ENCODE peak calls at places on chromosomes 6 and 20, in eight cellular contexts. Z is CD8-positive, alpha-beta T cell; Q is NB4; H is cardiac fibroblast; I is HepG2; V is A549; Y is AG09309; U is HL-60. L is an unnamed sample.

GRCh38 chr6:13272131-13273046 is 55.9 kb downstream of the TBC1D7 start:
- DNase-seq in V (no peak), U (peak), I (no peak), H (no peak), Q (peak), Y (no peak), Z (no peak), L (peak)

GRCh38 chr6:52538921-52539354 is 37.9 kb downstream of the TRAM2 start:
- DNase-seq in I (no peak), V (no peak), H (no peak), Z (no peak), Y (no peak), U (no peak), Q (no peak), L (no peak)

GRCh38 chr20:35318502-35319157 is 26.4 kb upstream of the FAM83C start:
- DNase-seq in Y (no peak), H (peak), U (no peak), V (peak), Q (no peak), I (peak), Z (no peak), L (no peak)

GRCh38 chr6:105402090-105402980 is 547 bp downstream of the PREP start:
- DNase-seq in Y (no peak), Q (peak), U (peak), V (peak), Z (no peak), I (peak), H (peak), L (peak)

GRCh38 chr20:8969062-8969694 is 99.7 kb upstream of the PLCB4 start:
- DNase-seq in I (no peak), Y (no peak), Q (no peak), V (no peak), Z (no peak), U (no peak), H (no peak), L (no peak)

GRCh38 chr6:34447381-34447780 is 18.5 kb upstream of the PACSIN1 start:
- DNase-seq in H (no peak), U (no peak), I (no peak), Z (no peak), Q (no peak), Y (no peak), V (no peak), L (no peak)

GRCh38 chr6:951782-952181 is 258.8 kb upstream of the EXOC2 start:
- DNase-seq in H (no peak), I (no peak), Y (no peak), Q (no peak), V (no peak), U (no peak), Z (no peak), L (no peak)

GRCh38 chr6:157724138-157724537 is 98.9 kb upstream of the SNX9 start:
- DNase-seq in U (no peak), I (no peak), Q (no peak), Z (no peak), V (no peak), H (peak), Y (no peak), L (no peak)

GRCh38 chr20:38180781-38181180 is 15.7 kb upstream of the TGM2 start:
- DNase-seq in V (no peak), U (no peak), Q (no peak), I (no peak), H (no peak), Y (no peak), Z (no peak), L (no peak)

GRCh38 chr6:98657764-98658163 is 176.6 kb upstream of the POU3F2 start:
- DNase-seq in Z (no peak), Y (no peak), Q (peak), H (peak), U (peak), V (no peak), I (peak), L (peak)

GRCh38 chr6:119328866-119329806 is 20.4 kb downstream of the MAN1A1 start:
- DNase-seq in V (no peak), H (no peak), Q (no peak), Y (no peak), I (no peak), U (no peak), Z (no peak), L (no peak)

GRCh38 chr20:20864346-20865096 is 152.1 kb upstream of the RALGAPA2 start:
- DNase-seq in Y (no peak), Z (no peak), U (no peak), I (peak), H (peak), V (peak), Q (peak), L (no peak)

GRCh38 chr6:123520208-123520607 is 116.5 kb downstream of the TRDN start:
- DNase-seq in Y (no peak), U (no peak), I (no peak), H (peak), Z (no peak), Q (no peak), V (no peak), L (no peak)

GRCh38 chr6:56450376-56450775 is 192.3 kb downstream of the DST start:
- DNase-seq in Q (no peak), H (no peak), V (no peak), Y (no peak), Z (no peak), I (no peak), U (no peak), L (no peak)

GRCh38 chr6:9412951-9413559 is 977.7 kb upstream of the SLC35B3 start:
- DNase-seq in I (peak), Q (peak), Z (no peak), V (no peak), H (peak), Y (no peak), U (peak), L (peak)

GRCh38 chr6:51846531-51846930 is 240.9 kb downstream of the PKHD1 start:
- DNase-seq in Q (no peak), H (no peak), U (no peak), Y (no peak), I (no peak), Z (no peak), V (no peak), L (no peak)

GRCh38 chr20:6866741-6867140 is 99.3 kb downstream of the BMP2 start:
- DNase-seq in Y (peak), Q (no peak), U (no peak), Z (no peak), I (no peak), H (no peak), V (no peak), L (no peak)

GRCh38 chr20:607476-607875 is 2.6 kb downstream of the TCF15 start:
- DNase-seq in H (no peak), Q (no peak), Z (no peak), Y (no peak), V (no peak), I (no peak), U (no peak), L (no peak)

GRCh38 chr6:94260755-94261154 is 841.4 kb upstream of the EPHA7 start:
- DNase-seq in I (no peak), H (no peak), Q (no peak), Z (no peak), U (no peak), Y (no peak), V (no peak), L (no peak)

GRCh38 chr6:56849876-56850275 is 105.0 kb upstream of the BEND6 start:
- DNase-seq in H (no peak), Y (no peak), I (no peak), V (no peak), U (no peak), Q (no peak), Z (no peak), L (peak)

GRCh38 chr20:60037120-60037499 is 78.9 kb downstream of the CDH26 start:
- DNase-seq in H (no peak), U (no peak), V (peak), Z (no peak), I (no peak), Q (peak), Y (no peak), L (no peak)

GRCh38 chr6:36595168-36595818 is 1.1 kb downstream of the SRSF3 start:
- DNase-seq in V (no peak), Z (no peak), I (peak), Y (no peak), Q (peak), H (peak), U (peak), L (no peak)

GRCh38 chr6:142885182-142885867 is 59.7 kb downstream of the HIVEP2 start:
- DNase-seq in Y (peak), H (peak), Z (no peak), I (peak), U (no peak), V (peak), Q (peak), L (peak)

GRCh38 chr6:5105146-5105545 is 20.0 kb downstream of the PPP1R3G start:
- DNase-seq in V (no peak), Q (no peak), H (no peak), I (no peak), U (no peak), Z (no peak), Y (no peak), L (no peak)

GRCh38 chr20:21510414-21510971 is 3.4 kb downstream of the NKX2-2 start:
- DNase-seq in U (no peak), Z (no peak), Q (peak), Y (no peak), V (no peak), I (no peak), H (no peak), L (no peak)

GRCh38 chr20:6708010-6708409 is 59.5 kb upstream of the BMP2 start:
- DNase-seq in I (no peak), Q (no peak), Y (peak), V (no peak), U (no peak), H (peak), Z (no peak), L (no peak)

GRCh38 chr6:42790549-42791181 is 8.8 kb downstream of the BICRAL start:
- DNase-seq in I (no peak), U (no peak), Z (no peak), H (no peak), Y (no peak), V (no peak), Q (no peak), L (no peak)

GRCh38 chr6:24818346-24818745 is 19.6 kb upstream of the ARMH2 start:
- DNase-seq in H (no peak), U (no peak), I (no peak), Q (no peak), V (no peak), Z (no peak), Y (no peak), L (no peak)

GRCh38 chr6:10722820-10723651 is at the start of gene TMEM14C:
- DNase-seq in Q (peak), V (peak), H (peak), U (peak), I (peak), Z (no peak), Y (peak), L (peak)

GRCh38 chr6:144576871-144577270 is 291.7 kb downstream of the UTRN start:
- DNase-seq in Q (no peak), V (no peak), U (no peak), Z (no peak), H (no peak), Y (no peak), I (no peak), L (no peak)

GRCh38 chr6:91539451-91539850 is 952.6 kb upstream of the MAP3K7 start:
- DNase-seq in Q (no peak), Z (no peak), H (no peak), Y (no peak), V (no peak), I (no peak), U (no peak), L (no peak)

GRCh38 chr6:170073846-170074245 is 217.0 kb downstream of the DLL1 start:
- DNase-seq in U (no peak), Z (no peak), I (no peak), H (no peak), V (no peak), Q (no peak), Y (no peak), L (no peak)

GRCh38 chr6:163941471-163941980 is 527.0 kb downstream of the QKI start:
- DNase-seq in Z (no peak), Y (no peak), U (no peak), I (no peak), H (no peak), Q (no peak), V (no peak), L (no peak)

GRCh38 chr6:130848945-130849344 is 21.7 kb downstream of the SMLR1 start:
- DNase-seq in Q (peak), Y (no peak), I (no peak), V (no peak), Z (no peak), H (no peak), U (no peak), L (peak)

GRCh38 chr20:57650756-57651483 is 30.7 kb upstream of the ZBP1 start:
- DNase-seq in Q (no peak), I (no peak), Y (no peak), U (no peak), V (peak), Z (no peak), H (no peak), L (no peak)

GRCh38 chr6:128515550-128516513 is 4.6 kb downstream of the PTPRK start:
- DNase-seq in Z (no peak), U (no peak), H (peak), Y (no peak), I (no peak), Q (no peak), V (no peak), L (no peak)

GRCh38 chr20:12171927-12172581 is 254.4 kb downstream of the BTBD3 start:
- DNase-seq in V (no peak), Z (no peak), Q (peak), U (no peak), Y (peak), I (no peak), H (peak), L (no peak)
- TF ChIP-seq CTCF in V (no peak), Z (no peak), Q (no peak), U (no peak), Y (no peak), I (no peak), H (no peak), L (no peak)

GRCh38 chr6:166331503-166332133 is 10.7 kb downstream of the SFT2D1 start:
- DNase-seq in I (no peak), V (no peak), H (no peak), Q (no peak), U (no peak), Z (no peak), Y (no peak), L (no peak)
- H3K4me3 ChIP-seq in I (no peak), V (no peak), H (no peak), Q (no peak), U (no peak), Z (no peak), Y (no peak), L (peak)

GRCh38 chr6:132391391-132392291 is 9.6 kb downstream of the MOXD1 start:
- DNase-seq in U (no peak), V (no peak), Q (no peak), H (peak), I (no peak), Y (peak), Z (no peak), L (no peak)

GRCh38 chr6:132395015-132395597 is 6.2 kb downstream of the MOXD1 start:
- DNase-seq in H (no peak), Q (no peak), Z (no peak), V (no peak), U (no peak), Y (no peak), I (no peak), L (no peak)

GRCh38 chr6:132392292-132392691 is 9.0 kb downstream of the MOXD1 start:
- DNase-seq in Y (no peak), H (no peak), Z (no peak), Q (no peak), I (no peak), U (no peak), V (no peak), L (no peak)

GRCh38 chr6:132390451-132390850 is 10.8 kb downstream of the MOXD1 start:
- DNase-seq in H (no peak), I (no peak), V (no peak), Z (no peak), U (no peak), Y (no peak), Q (no peak), L (no peak)

GRCh38 chr6:132392792-132393191 is 8.5 kb downstream of the MOXD1 start:
- DNase-seq in Z (no peak), H (peak), I (peak), U (no peak), V (no peak), Q (no peak), Y (no peak), L (peak)
- TF ChIP-seq CTCF in Z (no peak), H (peak), I (peak), U (no peak), V (peak), Q (no peak), Y (peak), L (peak)

GRCh38 chr6:159594750-159595117 is 98.3 kb downstream of the SOD2 start:
- DNase-seq in H (peak), V (peak), Z (no peak), I (peak), Q (no peak), Y (peak), U (no peak), L (no peak)
- H3K4me3 ChIP-seq in H (no peak), V (no peak), Z (no peak), I (no peak), Q (no peak), Y (no peak), U (no peak), L (no peak)

GRCh38 chr20:24491043-24491756 is 21.8 kb downstream of the SYNDIG1 start:
- DNase-seq in I (no peak), H (no peak), V (no peak), U (no peak), Q (no peak), Y (no peak), Z (no peak), L (no peak)

GRCh38 chr20:24493181-24493580 is 23.8 kb downstream of the SYNDIG1 start:
- DNase-seq in Y (no peak), Q (no peak), I (no peak), Z (no peak), H (no peak), V (no peak), U (no peak), L (no peak)

GRCh38 chr20:24490598-24490997 is 21.2 kb downstream of the SYNDIG1 start:
- DNase-seq in V (no peak), Y (no peak), H (no peak), U (no peak), I (no peak), Q (no peak), Z (no peak), L (no peak)

GRCh38 chr20:24492698-24493097 is 23.3 kb downstream of the SYNDIG1 start:
- DNase-seq in Y (no peak), U (no peak), Z (no peak), I (no peak), V (no peak), Q (no peak), H (no peak), L (no peak)

GRCh38 chr20:24492031-24492607 is 22.7 kb downstream of the SYNDIG1 start:
- DNase-seq in I (peak), Q (no peak), Y (no peak), U (no peak), V (peak), Z (no peak), H (no peak), L (no peak)
- TF ChIP-seq CTCF in I (no peak), Q (no peak), Y (no peak), U (no peak), V (no peak), Z (no peak), H (no peak), L (no peak)

DNA sequence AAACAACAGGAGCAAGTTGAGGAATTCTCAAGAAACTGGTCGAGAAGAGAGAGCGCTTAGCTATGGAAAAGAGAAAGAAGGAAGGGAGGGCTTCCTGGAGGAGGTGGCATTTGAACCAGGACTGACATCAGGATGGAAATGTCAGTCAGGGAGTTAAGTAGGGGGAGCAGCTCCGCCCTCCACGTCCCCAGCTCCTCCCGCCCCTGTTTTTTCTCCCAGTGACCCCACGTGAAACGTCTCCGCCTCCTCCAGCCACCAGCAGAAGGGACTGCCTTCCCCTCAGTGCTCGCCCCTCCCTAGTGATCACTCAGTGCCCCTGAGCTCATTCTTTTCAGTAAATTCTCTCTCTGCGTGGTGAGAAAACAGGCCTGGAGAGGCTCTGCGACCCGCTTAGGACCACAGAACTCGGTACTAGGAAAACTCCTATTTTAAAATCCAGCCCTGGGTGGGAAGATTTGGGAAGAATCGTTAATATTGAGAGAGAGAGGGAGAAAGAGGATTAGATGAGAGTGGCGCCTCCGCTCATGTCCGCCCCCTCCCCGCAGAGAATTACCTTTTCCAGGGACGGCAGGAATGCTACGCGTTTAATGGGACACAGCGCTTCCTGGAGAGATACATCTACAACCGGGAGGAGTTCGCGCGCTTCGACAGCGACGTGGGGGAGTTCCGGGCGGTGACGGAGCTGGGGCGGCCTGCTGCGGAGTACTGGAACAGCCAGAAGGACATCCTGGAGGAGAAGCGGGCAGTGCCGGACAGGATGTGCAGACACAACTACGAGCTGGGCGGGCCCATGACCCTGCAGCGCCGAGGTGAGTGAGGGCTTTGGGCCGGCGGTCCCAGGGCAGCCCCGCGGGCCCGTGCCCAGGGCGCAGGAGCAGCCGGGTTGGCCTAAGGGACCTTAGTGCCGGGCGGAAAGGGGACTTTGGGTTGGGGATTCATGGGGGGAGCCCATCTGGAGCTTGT is 4.6 kb downstream of the HLA-DPB1 start:
- DNase-seq in U (no peak), V (no peak), H (peak), Y (no peak), Z (no peak), I (no peak), Q (no peak), L (no peak)
- H3K4me3 ChIP-seq in U (peak), V (no peak), H (peak), Y (peak), Z (no peak), I (no peak), Q (no peak), L (no peak)

GRCh38 chr6:35547666-35548065 is 35.0 kb upstream of the TULP1 start:
- DNase-seq in V (no peak), Z (no peak), Q (no peak), H (peak), Y (no peak), I (no peak), U (no peak), L (no peak)

GRCh38 chr6:35554811-35555210 is 42.1 kb upstream of the TULP1 start:
- DNase-seq in V (no peak), H (no peak), U (no peak), Z (no peak), Q (no peak), I (no peak), Y (no peak), L (no peak)

GRCh38 chr6:35553309-35553708 is 40.6 kb upstream of the TULP1 start:
- DNase-seq in H (no peak), Y (no peak), V (no peak), U (no peak), Z (no peak), I (no peak), Q (no peak), L (no peak)

GRCh38 chr6:35550437-35550836 is 37.7 kb upstream of the TULP1 start:
- DNase-seq in Y (no peak), U (no peak), H (no peak), Z (no peak), V (no peak), Q (no peak), I (no peak), L (no peak)

DNA sequence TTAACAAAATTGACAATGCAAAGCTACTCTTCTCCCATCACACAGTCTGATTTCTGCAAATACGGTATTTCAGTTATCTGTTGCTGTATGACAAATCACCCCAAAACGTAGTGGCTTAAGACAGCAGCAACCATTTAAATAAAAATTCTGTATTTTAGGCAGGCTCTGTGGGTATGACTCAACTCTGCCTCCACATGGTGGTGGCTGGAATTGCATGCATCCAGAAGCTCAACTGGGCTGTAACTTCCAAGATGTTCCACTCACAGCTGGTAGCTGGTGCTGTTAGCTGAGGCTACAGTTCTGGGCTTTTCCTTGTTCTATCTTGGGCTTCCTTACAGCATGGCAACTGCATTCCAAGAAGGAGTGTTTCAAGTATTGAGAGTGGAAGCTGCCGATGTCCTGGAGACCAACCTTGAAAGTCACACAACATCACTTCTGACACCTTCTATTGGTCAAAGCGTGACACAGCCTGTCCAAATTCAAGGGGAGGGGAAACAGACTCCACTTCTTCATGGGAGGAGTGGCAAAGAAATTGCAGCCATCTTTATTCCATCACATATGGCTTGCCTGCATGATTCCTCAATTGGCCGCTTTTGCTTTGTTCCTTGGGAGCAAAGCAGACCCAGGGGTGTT is 39.7 kb upstream of the TULP1 start:
- DNase-seq in H (no peak), V (peak), U (peak), I (peak), Z (peak), Q (peak), Y (no peak), L (peak)
- TF ChIP-seq CTCF in H (peak), V (peak), U (peak), I (peak), Z (peak), Q (peak), Y (peak), L (peak)